ENCODE peak calls at places on chromosomes 16 and 17, in eight cellular contexts. J, E, X, Z, G, F, I and U are unnamed samples.

GRCh38 chr17:17603178-17603894 is 11.8 kb upstream of the PEMT start:
- DNase-seq in I (no peak), J (no peak), X (peak), F (peak), G (no peak), E (no peak), Z (no peak), U (no peak)

GRCh38 chr17:5667871-5668270 is 83.6 kb upstream of the NLRP1 start:
- DNase-seq in G (no peak), J (no peak), E (no peak), F (no peak), I (no peak), X (peak), Z (no peak), U (no peak)

GRCh38 chr16:85969159-85969558 is 70.2 kb downstream of the IRF8 start:
- DNase-seq in I (no peak), X (no peak), J (no peak), Z (no peak), F (no peak), E (no peak), G (no peak), U (peak)

GRCh38 chr16:72794319-72794718 is 253.6 kb downstream of the ZFHX3 start:
- DNase-seq in Z (no peak), G (no peak), J (no peak), X (no peak), I (no peak), F (no peak), E (no peak), U (no peak)

GRCh38 chr16:17828012-17828411 is 357.3 kb upstream of the XYLT1 start:
- DNase-seq in X (no peak), E (no peak), J (no peak), I (no peak), G (no peak), Z (no peak), F (no peak), U (peak)

GRCh38 chr17:79104898-79105600 is 30.4 kb downstream of the ENGASE start:
- DNase-seq in Z (no peak), J (no peak), G (no peak), I (no peak), E (no peak), F (no peak), X (no peak), U (no peak)

GRCh38 chr17:51860934-51861561 is 297.5 kb downstream of the CA10 start:
- DNase-seq in J (peak), I (no peak), X (peak), G (no peak), E (no peak), F (no peak), Z (no peak), U (no peak)

GRCh38 chr16:10961231-10961630 is 16.9 kb downstream of the CLEC16A start:
- DNase-seq in F (no peak), X (no peak), Z (no peak), G (no peak), J (no peak), I (no peak), E (no peak), U (peak)